ENCODE peak calls at places on chromosome 10, in five cellular contexts. One of them, this sample, is unnamed.
A peak's percentile ranks its signal among the peaks of the same experiment; 100 is the strongest.

GRCh38 chr10:14648042-14648765 is 126.5 kb downstream of the FAM107B start:
- DNase-seq in left ventricle myocardium superior: peak; percentile 60
- DNase-seq in activated CD8-positive, alpha-beta memory T cell treated with anti-CD3 and anti-CD28 coated beads, Interleukin-2, amount 10 ng/mL, durations not matched to agents 7 days and 5 days: peak; percentile 84
- DNase-seq in right cardiac atrium: peak; percentile 80
- DNase-seq in stimulated activated naive CD8-positive, alpha-beta T cell treated with anti-CD3 and anti-CD28 coated beads, Interleukin-15, Interleukin-2, amounts not matched to agents 100 U/mL and 50 U/mL, for 24 hours: peak; percentile 65
- DNase-seq in this sample: no peak

GRCh38 chr10:43980313-43980712 is 331.6 kb upstream of the ZNF32 start:
- DNase-seq in left ventricle myocardium superior: no peak
- DNase-seq in activated CD8-positive, alpha-beta memory T cell treated with anti-CD3 and anti-CD28 coated beads, Interleukin-2, amount 10 ng/mL, durations not matched to agents 7 days and 5 days: no peak
- DNase-seq in right cardiac atrium: no peak
- DNase-seq in stimulated activated naive CD8-positive, alpha-beta T cell treated with anti-CD3 and anti-CD28 coated beads, Interleukin-15, Interleukin-2, amounts not matched to agents 100 U/mL and 50 U/mL, for 24 hours: no peak
- DNase-seq in this sample: no peak

GRCh38 chr10:7397049-7397448 is 13.8 kb downstream of the SFMBT2 start:
- DNase-seq in left ventricle myocardium superior: no peak
- DNase-seq in activated CD8-positive, alpha-beta memory T cell treated with anti-CD3 and anti-CD28 coated beads, Interleukin-2, amount 10 ng/mL, durations not matched to agents 7 days and 5 days: no peak
- DNase-seq in right cardiac atrium: no peak
- DNase-seq in stimulated activated naive CD8-positive, alpha-beta T cell treated with anti-CD3 and anti-CD28 coated beads, Interleukin-15, Interleukin-2, amounts not matched to agents 100 U/mL and 50 U/mL, for 24 hours: peak; percentile 37
- DNase-seq in this sample: no peak

GRCh38 chr10:103104721-103105120 is 88.4 kb downstream of the NT5C2 start:
- DNase-seq in left ventricle myocardium superior: no peak
- DNase-seq in activated CD8-positive, alpha-beta memory T cell treated with anti-CD3 and anti-CD28 coated beads, Interleukin-2, amount 10 ng/mL, durations not matched to agents 7 days and 5 days: no peak
- DNase-seq in right cardiac atrium: no peak
- DNase-seq in stimulated activated naive CD8-positive, alpha-beta T cell treated with anti-CD3 and anti-CD28 coated beads, Interleukin-15, Interleukin-2, amounts not matched to agents 100 U/mL and 50 U/mL, for 24 hours: no peak
- DNase-seq in this sample: no peak

GRCh38 chr10:77418211-77418640 is 219.4 kb downstream of the KCNMA1 start:
- DNase-seq in left ventricle myocardium superior: no peak
- DNase-seq in activated CD8-positive, alpha-beta memory T cell treated with anti-CD3 and anti-CD28 coated beads, Interleukin-2, amount 10 ng/mL, durations not matched to agents 7 days and 5 days: no peak
- DNase-seq in right cardiac atrium: peak; percentile 85
- DNase-seq in stimulated activated naive CD8-positive, alpha-beta T cell treated with anti-CD3 and anti-CD28 coated beads, Interleukin-15, Interleukin-2, amounts not matched to agents 100 U/mL and 50 U/mL, for 24 hours: no peak
- DNase-seq in this sample: no peak

GRCh38 chr10:69047111-69047837 is 40.6 kb upstream of the SRGN start:
- DNase-seq in left ventricle myocardium superior: no peak
- DNase-seq in activated CD8-positive, alpha-beta memory T cell treated with anti-CD3 and anti-CD28 coated beads, Interleukin-2, amount 10 ng/mL, durations not matched to agents 7 days and 5 days: no peak
- DNase-seq in right cardiac atrium: no peak
- DNase-seq in stimulated activated naive CD8-positive, alpha-beta T cell treated with anti-CD3 and anti-CD28 coated beads, Interleukin-15, Interleukin-2, amounts not matched to agents 100 U/mL and 50 U/mL, for 24 hours: no peak
- DNase-seq in this sample: no peak

GRCh38 chr10:4024846-4025245 is 239.8 kb upstream of the KLF6 start:
- DNase-seq in left ventricle myocardium superior: no peak
- DNase-seq in activated CD8-positive, alpha-beta memory T cell treated with anti-CD3 and anti-CD28 coated beads, Interleukin-2, amount 10 ng/mL, durations not matched to agents 7 days and 5 days: no peak
- DNase-seq in right cardiac atrium: no peak
- DNase-seq in stimulated activated naive CD8-positive, alpha-beta T cell treated with anti-CD3 and anti-CD28 coated beads, Interleukin-15, Interleukin-2, amounts not matched to agents 100 U/mL and 50 U/mL, for 24 hours: no peak
- DNase-seq in this sample: no peak

GRCh38 chr10:49241365-49241764 is 53.2 kb upstream of the TMEM273 start:
- DNase-seq in left ventricle myocardium superior: peak; percentile 52
- DNase-seq in activated CD8-positive, alpha-beta memory T cell treated with anti-CD3 and anti-CD28 coated beads, Interleukin-2, amount 10 ng/mL, durations not matched to agents 7 days and 5 days: no peak
- DNase-seq in right cardiac atrium: no peak
- DNase-seq in stimulated activated naive CD8-positive, alpha-beta T cell treated with anti-CD3 and anti-CD28 coated beads, Interleukin-15, Interleukin-2, amounts not matched to agents 100 U/mL and 50 U/mL, for 24 hours: no peak
- DNase-seq in this sample: peak; percentile 66

GRCh38 chr10:87915989-87916388 is 52.6 kb downstream of the PTEN start:
- DNase-seq in left ventricle myocardium superior: no peak
- DNase-seq in activated CD8-positive, alpha-beta memory T cell treated with anti-CD3 and anti-CD28 coated beads, Interleukin-2, amount 10 ng/mL, durations not matched to agents 7 days and 5 days: no peak
- DNase-seq in right cardiac atrium: no peak
- DNase-seq in stimulated activated naive CD8-positive, alpha-beta T cell treated with anti-CD3 and anti-CD28 coated beads, Interleukin-15, Interleukin-2, amounts not matched to agents 100 U/mL and 50 U/mL, for 24 hours: no peak
- DNase-seq in this sample: no peak

GRCh38 chr10:35448687-35449662 is 112.7 kb downstream of the CCNY start:
- DNase-seq in left ventricle myocardium superior: no peak
- DNase-seq in activated CD8-positive, alpha-beta memory T cell treated with anti-CD3 and anti-CD28 coated beads, Interleukin-2, amount 10 ng/mL, durations not matched to agents 7 days and 5 days: no peak
- DNase-seq in right cardiac atrium: peak; percentile 58
- DNase-seq in stimulated activated naive CD8-positive, alpha-beta T cell treated with anti-CD3 and anti-CD28 coated beads, Interleukin-15, Interleukin-2, amounts not matched to agents 100 U/mL and 50 U/mL, for 24 hours: no peak
- DNase-seq in this sample: no peak

GRCh38 chr10:106714734-106715368 is 449.7 kb downstream of the SORCS1 start:
- DNase-seq in left ventricle myocardium superior: no peak
- DNase-seq in activated CD8-positive, alpha-beta memory T cell treated with anti-CD3 and anti-CD28 coated beads, Interleukin-2, amount 10 ng/mL, durations not matched to agents 7 days and 5 days: no peak
- DNase-seq in right cardiac atrium: no peak
- DNase-seq in stimulated activated naive CD8-positive, alpha-beta T cell treated with anti-CD3 and anti-CD28 coated beads, Interleukin-15, Interleukin-2, amounts not matched to agents 100 U/mL and 50 U/mL, for 24 hours: no peak
- DNase-seq in this sample: no peak

GRCh38 chr10:66329116-66329515 is 596.7 kb upstream of the LRRTM3 start:
- DNase-seq in left ventricle myocardium superior: no peak
- DNase-seq in activated CD8-positive, alpha-beta memory T cell treated with anti-CD3 and anti-CD28 coated beads, Interleukin-2, amount 10 ng/mL, durations not matched to agents 7 days and 5 days: no peak
- DNase-seq in right cardiac atrium: no peak
- DNase-seq in stimulated activated naive CD8-positive, alpha-beta T cell treated with anti-CD3 and anti-CD28 coated beads, Interleukin-15, Interleukin-2, amounts not matched to agents 100 U/mL and 50 U/mL, for 24 hours: no peak
- DNase-seq in this sample: no peak

GRCh38 chr10:132427071-132427771 is 30.2 kb downstream of the PWWP2B start:
- DNase-seq in left ventricle myocardium superior: no peak
- DNase-seq in activated CD8-positive, alpha-beta memory T cell treated with anti-CD3 and anti-CD28 coated beads, Interleukin-2, amount 10 ng/mL, durations not matched to agents 7 days and 5 days: no peak
- DNase-seq in right cardiac atrium: no peak
- DNase-seq in stimulated activated naive CD8-positive, alpha-beta T cell treated with anti-CD3 and anti-CD28 coated beads, Interleukin-15, Interleukin-2, amounts not matched to agents 100 U/mL and 50 U/mL, for 24 hours: no peak
- DNase-seq in this sample: no peak

GRCh38 chr10:122301055-122301810 is 30.1 kb downstream of the BTBD16 start:
- DNase-seq in left ventricle myocardium superior: no peak
- DNase-seq in activated CD8-positive, alpha-beta memory T cell treated with anti-CD3 and anti-CD28 coated beads, Interleukin-2, amount 10 ng/mL, durations not matched to agents 7 days and 5 days: no peak
- DNase-seq in right cardiac atrium: no peak
- DNase-seq in stimulated activated naive CD8-positive, alpha-beta T cell treated with anti-CD3 and anti-CD28 coated beads, Interleukin-15, Interleukin-2, amounts not matched to agents 100 U/mL and 50 U/mL, for 24 hours: no peak
- DNase-seq in this sample: peak; percentile 92

GRCh38 chr10:103265712-103266329 is 11.1 kb upstream of the INA start:
- DNase-seq in left ventricle myocardium superior: peak; percentile 45
- DNase-seq in activated CD8-positive, alpha-beta memory T cell treated with anti-CD3 and anti-CD28 coated beads, Interleukin-2, amount 10 ng/mL, durations not matched to agents 7 days and 5 days: peak; percentile 65
- DNase-seq in right cardiac atrium: peak; percentile 74
- DNase-seq in stimulated activated naive CD8-positive, alpha-beta T cell treated with anti-CD3 and anti-CD28 coated beads, Interleukin-15, Interleukin-2, amounts not matched to agents 100 U/mL and 50 U/mL, for 24 hours: peak; percentile 57
- DNase-seq in this sample: no peak

GRCh38 chr10:13882112-13882711 is 295.4 kb downstream of the PRPF18 start:
- DNase-seq in left ventricle myocardium superior: peak; percentile 50
- DNase-seq in activated CD8-positive, alpha-beta memory T cell treated with anti-CD3 and anti-CD28 coated beads, Interleukin-2, amount 10 ng/mL, durations not matched to agents 7 days and 5 days: no peak
- DNase-seq in right cardiac atrium: no peak
- DNase-seq in stimulated activated naive CD8-positive, alpha-beta T cell treated with anti-CD3 and anti-CD28 coated beads, Interleukin-15, Interleukin-2, amounts not matched to agents 100 U/mL and 50 U/mL, for 24 hours: no peak
- DNase-seq in this sample: no peak

GRCh38 chr10:79148452-79149344 is 79.9 kb downstream of the ZMIZ1 start:
- DNase-seq in left ventricle myocardium superior: peak; percentile 91
- DNase-seq in activated CD8-positive, alpha-beta memory T cell treated with anti-CD3 and anti-CD28 coated beads, Interleukin-2, amount 10 ng/mL, durations not matched to agents 7 days and 5 days: no peak
- DNase-seq in right cardiac atrium: peak; percentile 91
- DNase-seq in stimulated activated naive CD8-positive, alpha-beta T cell treated with anti-CD3 and anti-CD28 coated beads, Interleukin-15, Interleukin-2, amounts not matched to agents 100 U/mL and 50 U/mL, for 24 hours: no peak
- DNase-seq in this sample: no peak

GRCh38 chr10:77606751-77607150 is 30.9 kb downstream of the KCNMA1 start:
- DNase-seq in left ventricle myocardium superior: no peak
- DNase-seq in activated CD8-positive, alpha-beta memory T cell treated with anti-CD3 and anti-CD28 coated beads, Interleukin-2, amount 10 ng/mL, durations not matched to agents 7 days and 5 days: no peak
- DNase-seq in right cardiac atrium: no peak
- DNase-seq in stimulated activated naive CD8-positive, alpha-beta T cell treated with anti-CD3 and anti-CD28 coated beads, Interleukin-15, Interleukin-2, amounts not matched to agents 100 U/mL and 50 U/mL, for 24 hours: no peak
- DNase-seq in this sample: no peak

GRCh38 chr10:112716924-112717348 is 233.1 kb upstream of the TCF7L2 start:
- DNase-seq in left ventricle myocardium superior: no peak
- DNase-seq in activated CD8-positive, alpha-beta memory T cell treated with anti-CD3 and anti-CD28 coated beads, Interleukin-2, amount 10 ng/mL, durations not matched to agents 7 days and 5 days: no peak
- DNase-seq in right cardiac atrium: no peak
- DNase-seq in stimulated activated naive CD8-positive, alpha-beta T cell treated with anti-CD3 and anti-CD28 coated beads, Interleukin-15, Interleukin-2, amounts not matched to agents 100 U/mL and 50 U/mL, for 24 hours: no peak
- DNase-seq in this sample: peak; percentile 86

GRCh38 chr10:103693070-103693811 is 162.1 kb downstream of the SH3PXD2A start:
- DNase-seq in left ventricle myocardium superior: no peak
- DNase-seq in activated CD8-positive, alpha-beta memory T cell treated with anti-CD3 and anti-CD28 coated beads, Interleukin-2, amount 10 ng/mL, durations not matched to agents 7 days and 5 days: peak; percentile 64
- DNase-seq in right cardiac atrium: peak; percentile 58
- DNase-seq in stimulated activated naive CD8-positive, alpha-beta T cell treated with anti-CD3 and anti-CD28 coated beads, Interleukin-15, Interleukin-2, amounts not matched to agents 100 U/mL and 50 U/mL, for 24 hours: peak; percentile 38
- DNase-seq in this sample: no peak

GRCh38 chr10:21523557-21524008 is 1.9 kb downstream of the SKIDA1 start:
- DNase-seq in left ventricle myocardium superior: no peak
- DNase-seq in activated CD8-positive, alpha-beta memory T cell treated with anti-CD3 and anti-CD28 coated beads, Interleukin-2, amount 10 ng/mL, durations not matched to agents 7 days and 5 days: no peak
- DNase-seq in right cardiac atrium: peak; percentile 62
- DNase-seq in stimulated activated naive CD8-positive, alpha-beta T cell treated with anti-CD3 and anti-CD28 coated beads, Interleukin-15, Interleukin-2, amounts not matched to agents 100 U/mL and 50 U/mL, for 24 hours: no peak
- DNase-seq in this sample: peak; percentile 77

GRCh38 chr10:15144788-15145187 is 23.7 kb downstream of the NMT2 start:
- DNase-seq in left ventricle myocardium superior: no peak
- DNase-seq in activated CD8-positive, alpha-beta memory T cell treated with anti-CD3 and anti-CD28 coated beads, Interleukin-2, amount 10 ng/mL, durations not matched to agents 7 days and 5 days: no peak
- DNase-seq in right cardiac atrium: no peak
- DNase-seq in stimulated activated naive CD8-positive, alpha-beta T cell treated with anti-CD3 and anti-CD28 coated beads, Interleukin-15, Interleukin-2, amounts not matched to agents 100 U/mL and 50 U/mL, for 24 hours: no peak
- DNase-seq in this sample: no peak

GRCh38 chr10:13917791-13918190 is 331.0 kb downstream of the PRPF18 start:
- DNase-seq in left ventricle myocardium superior: no peak
- DNase-seq in activated CD8-positive, alpha-beta memory T cell treated with anti-CD3 and anti-CD28 coated beads, Interleukin-2, amount 10 ng/mL, durations not matched to agents 7 days and 5 days: no peak
- DNase-seq in right cardiac atrium: no peak
- DNase-seq in stimulated activated naive CD8-positive, alpha-beta T cell treated with anti-CD3 and anti-CD28 coated beads, Interleukin-15, Interleukin-2, amounts not matched to agents 100 U/mL and 50 U/mL, for 24 hours: no peak
- DNase-seq in this sample: no peak

GRCh38 chr10:131924982-131925649 is 24.3 kb downstream of the PPP2R2D start:
- DNase-seq in left ventricle myocardium superior: no peak
- DNase-seq in activated CD8-positive, alpha-beta memory T cell treated with anti-CD3 and anti-CD28 coated beads, Interleukin-2, amount 10 ng/mL, durations not matched to agents 7 days and 5 days: no peak
- DNase-seq in right cardiac atrium: no peak
- DNase-seq in stimulated activated naive CD8-positive, alpha-beta T cell treated with anti-CD3 and anti-CD28 coated beads, Interleukin-15, Interleukin-2, amounts not matched to agents 100 U/mL and 50 U/mL, for 24 hours: no peak
- DNase-seq in this sample: no peak

GRCh38 chr10:62021116-62021515 is 119.6 kb downstream of the ARID5B start:
- DNase-seq in left ventricle myocardium superior: no peak
- DNase-seq in activated CD8-positive, alpha-beta memory T cell treated with anti-CD3 and anti-CD28 coated beads, Interleukin-2, amount 10 ng/mL, durations not matched to agents 7 days and 5 days: no peak
- DNase-seq in right cardiac atrium: no peak
- DNase-seq in stimulated activated naive CD8-positive, alpha-beta T cell treated with anti-CD3 and anti-CD28 coated beads, Interleukin-15, Interleukin-2, amounts not matched to agents 100 U/mL and 50 U/mL, for 24 hours: no peak
- DNase-seq in this sample: no peak

GRCh38 chr10:96578633-96579032 is 8.2 kb downstream of the TM9SF3 start:
- DNase-seq in left ventricle myocardium superior: no peak
- DNase-seq in activated CD8-positive, alpha-beta memory T cell treated with anti-CD3 and anti-CD28 coated beads, Interleukin-2, amount 10 ng/mL, durations not matched to agents 7 days and 5 days: no peak
- DNase-seq in right cardiac atrium: no peak
- DNase-seq in stimulated activated naive CD8-positive, alpha-beta T cell treated with anti-CD3 and anti-CD28 coated beads, Interleukin-15, Interleukin-2, amounts not matched to agents 100 U/mL and 50 U/mL, for 24 hours: no peak
- DNase-seq in this sample: no peak